ENCODE peak calls at places on chromosomes 2 and 18, in six cellular contexts. R, L, Y, J, T and N are unnamed samples.

GRCh38 chr2:240556553-240557100 is 1.2 kb downstream of the ANKMY1 start:
- DNase-seq in R (peak), L (peak), Y (peak), J (peak), T (peak), N (peak)

GRCh38 chr2:149160701-149161217 is 122.3 kb downstream of the LYPD6B start:
- DNase-seq in R (no peak), L (no peak), Y (peak), J (peak), T (no peak), N (no peak)

GRCh38 chr2:221488134-221488807 is 83.8 kb downstream of the EPHA4 start:
- DNase-seq in R (no peak), L (no peak), Y (no peak), J (no peak), T (no peak), N (no peak)

GRCh38 chr2:73821227-73821626 is 7.5 kb upstream of the STAMBP start:
- DNase-seq in R (no peak), L (no peak), Y (no peak), J (no peak), T (no peak), N (no peak)

GRCh38 chr2:122391726-122392125 is 636.3 kb downstream of the TSN start:
- DNase-seq in R (no peak), L (no peak), Y (no peak), J (no peak), T (no peak), N (no peak)

GRCh38 chr2:213934560-213934959 is 476.3 kb upstream of the VWC2L start:
- DNase-seq in R (no peak), L (no peak), Y (no peak), J (no peak), T (peak), N (peak)

GRCh38 chr2:38722271-38723115 is 28.7 kb downstream of the SRSF7 start:
- DNase-seq in R (no peak), L (no peak), Y (no peak), J (no peak), T (no peak), N (no peak)

GRCh38 chr2:26745609-26746327 is 18.3 kb upstream of the SLC35F6 start:
- DNase-seq in R (peak), L (peak), Y (peak), J (peak), T (peak), N (peak)

GRCh38 chr18:43789234-43790000 is 512.1 kb upstream of the SYT4 start:
- DNase-seq in R (no peak), L (no peak), Y (no peak), J (no peak), T (peak), N (no peak)

GRCh38 chr2:125959047-125959446 is 696.9 kb upstream of the GYPC start:
- DNase-seq in R (no peak), L (no peak), Y (no peak), J (no peak), T (no peak), N (no peak)

GRCh38 chr2:44928660-44929471 is 12.6 kb upstream of the SIX3 start:
- DNase-seq in R (no peak), L (no peak), Y (no peak), J (no peak), T (no peak), N (no peak)

GRCh38 chr18:75167759-75168211 is 41.2 kb downstream of the PTGR3 start:
- DNase-seq in R (no peak), L (peak), Y (peak), J (no peak), T (no peak), N (no peak)

GRCh38 chr18:35289293-35290069 is 548 bp downstream of the ZSCAN30 start:
- DNase-seq in R (peak), L (no peak), Y (no peak), J (peak), T (no peak), N (peak)

GRCh38 chr2:117855886-117856285 is 41.4 kb downstream of the DDX18 start:
- DNase-seq in R (no peak), L (no peak), Y (no peak), J (no peak), T (no peak), N (no peak)

GRCh38 chr2:15673919-15674636 is 82.4 kb downstream of the DDX1 start:
- DNase-seq in R (no peak), L (no peak), Y (no peak), J (no peak), T (peak), N (peak)

GRCh38 chr18:12336887-12337286 is 28.8 kb downstream of the TUBB6 start:
- DNase-seq in R (no peak), L (no peak), Y (no peak), J (no peak), T (peak), N (peak)

GRCh38 chr2:216283038-216283900 is 89.0 kb downstream of the MARCHF4 start:
- DNase-seq in R (no peak), L (no peak), Y (no peak), J (no peak), T (no peak), N (no peak)

GRCh38 chr2:136117391-136117841 is 533 bp downstream of the CXCR4 start:
- DNase-seq in R (peak), L (peak), Y (peak), J (no peak), T (peak), N (no peak)

GRCh38 chr2:112168422-112169124 is 30.4 kb downstream of the FBLN7 start:
- DNase-seq in R (no peak), L (no peak), Y (no peak), J (no peak), T (no peak), N (no peak)

GRCh38 chr2:188042412-188042811 is 249.3 kb upstream of the GULP1 start:
- DNase-seq in R (no peak), L (no peak), Y (no peak), J (no peak), T (peak), N (no peak)

GRCh38 chr2:55490554-55490953 is 29.0 kb upstream of the CFAP36 start:
- DNase-seq in R (no peak), L (peak), Y (no peak), J (no peak), T (peak), N (peak)

GRCh38 chr18:57803119-57803969 is at the start of gene ATP8B1:
- DNase-seq in R (no peak), L (peak), Y (no peak), J (no peak), T (no peak), N (peak)

GRCh38 chr18:79528846-79529245 is 133.1 kb downstream of the NFATC1 start:
- DNase-seq in R (peak), L (peak), Y (peak), J (peak), T (peak), N (peak)

GRCh38 chr2:229118947-229119346 is 152.1 kb downstream of the PID1 start:
- DNase-seq in R (no peak), L (no peak), Y (no peak), J (no peak), T (no peak), N (no peak)

GRCh38 chr2:38765551-38765950 is 12.5 kb upstream of the GEMIN6 start:
- DNase-seq in R (no peak), L (no peak), Y (no peak), J (no peak), T (no peak), N (no peak)

GRCh38 chr2:40178971-40179370 is 272.9 kb downstream of the SLC8A1 start:
- DNase-seq in R (no peak), L (no peak), Y (no peak), J (no peak), T (no peak), N (no peak)

GRCh38 chr2:200966770-200967169 is 3.3 kb upstream of the ORC2 start:
- DNase-seq in R (no peak), L (no peak), Y (no peak), J (no peak), T (peak), N (peak)

GRCh38 chr2:176827269-176827668 is 385.3 kb upstream of the HNRNPA3 start:
- DNase-seq in R (no peak), L (no peak), Y (no peak), J (no peak), T (no peak), N (no peak)

GRCh38 chr2:128385365-128385764 is 66.7 kb upstream of the HS6ST1 start:
- DNase-seq in R (no peak), L (no peak), Y (no peak), J (no peak), T (no peak), N (no peak)

GRCh38 chr2:237280235-237280634 is 133.7 kb downstream of the COL6A3 start:
- DNase-seq in R (no peak), L (no peak), Y (no peak), J (no peak), T (peak), N (no peak)

GRCh38 chr2:179336782-179337534 is 72.3 kb upstream of the SESTD1 start:
- DNase-seq in R (no peak), L (no peak), Y (no peak), J (no peak), T (no peak), N (no peak)

GRCh38 chr2:156581280-156581679 is 145.1 kb downstream of the GPD2 start:
- DNase-seq in R (no peak), L (no peak), Y (no peak), J (no peak), T (no peak), N (no peak)

DNA sequence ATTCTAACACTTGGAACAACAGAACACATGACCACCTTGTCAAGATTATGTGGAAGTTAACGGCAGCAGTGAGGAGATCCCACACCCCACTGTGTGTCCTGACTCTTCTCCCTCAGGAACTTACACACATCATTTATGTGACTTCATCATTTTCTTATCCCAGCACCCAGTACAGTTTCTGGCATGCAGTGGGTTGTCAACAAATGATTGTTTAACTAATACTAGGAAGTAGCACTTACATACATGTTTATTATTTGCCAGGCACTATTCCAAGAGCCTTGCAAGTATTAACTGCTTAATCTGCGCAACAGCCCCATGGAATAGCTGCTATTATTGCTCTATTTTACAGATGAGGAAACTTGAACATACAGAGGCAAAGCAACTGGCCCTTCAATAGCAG is 391.5 kb downstream of the TXNL1 start:
- DNase-seq in R (no peak), L (no peak), Y (no peak), J (no peak), T (no peak), N (no peak)
- H3K27ac ChIP-seq in R (no peak), L (no peak), Y (no peak), J (no peak), T (no peak), N (no peak)

GRCh38 chr2:123840016-123840415 is 185.1 kb upstream of the CNTNAP5 start:
- DNase-seq in R (no peak), L (no peak), Y (no peak), J (no peak), T (no peak), N (no peak)

GRCh38 chr2:123839326-123839725 is 185.8 kb upstream of the CNTNAP5 start:
- DNase-seq in R (no peak), L (no peak), Y (no peak), J (no peak), T (no peak), N (no peak)

DNA sequence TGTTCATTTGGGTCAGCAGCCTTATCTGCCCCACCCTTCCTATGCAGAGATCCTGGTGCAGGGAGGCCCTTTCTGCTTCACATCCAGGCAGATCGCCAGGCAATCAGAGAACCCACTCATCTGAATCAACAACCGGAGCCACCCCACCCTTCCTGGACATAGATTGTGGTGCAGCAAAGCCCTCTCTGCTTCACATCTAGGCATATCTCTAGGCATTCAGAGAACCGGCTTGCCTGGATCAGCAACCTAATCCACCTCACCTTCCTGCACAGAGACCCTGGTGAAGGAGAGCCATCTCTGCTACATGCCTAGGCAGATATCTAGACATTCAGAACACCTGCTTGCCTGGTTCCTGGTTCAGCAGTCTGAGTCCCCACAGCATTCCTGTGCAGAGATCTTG is 184.5 kb upstream of the CNTNAP5 start:
- DNase-seq in R (no peak), L (no peak), Y (no peak), J (no peak), T (no peak), N (no peak)
- H3K27ac ChIP-seq in R (no peak), L (no peak), Y (no peak), J (no peak), T (no peak), N (no peak)

GRCh38 chr2:65070172-65070830 is 14.1 kb downstream of the CEP68 start:
- DNase-seq in R (no peak), L (no peak), Y (no peak), J (no peak), T (no peak), N (peak)

GRCh38 chr2:65071499-65072180 is 15.4 kb downstream of the CEP68 start:
- DNase-seq in R (no peak), L (no peak), Y (no peak), J (peak), T (peak), N (no peak)

GRCh38 chr2:65067806-65068553 is 11.8 kb downstream of the CEP68 start:
- DNase-seq in R (no peak), L (no peak), Y (no peak), J (no peak), T (no peak), N (no peak)

GRCh38 chr2:65070856-65071255 is 14.6 kb downstream of the CEP68 start:
- DNase-seq in R (no peak), L (no peak), Y (no peak), J (no peak), T (no peak), N (no peak)

GRCh38 chr2:65069425-65069824 is 13.2 kb downstream of the CEP68 start:
- DNase-seq in R (no peak), L (no peak), Y (no peak), J (no peak), T (no peak), N (no peak)
- H3K27ac ChIP-seq in R (no peak), L (no peak), Y (no peak), J (peak), T (no peak), N (peak)

GRCh38 chr2:36371963-36372391 is 16.4 kb downstream of the CRIM1 start:
- DNase-seq in R (no peak), L (no peak), Y (no peak), J (no peak), T (no peak), N (peak)
- H3K27ac ChIP-seq in R (no peak), L (no peak), Y (no peak), J (peak), T (peak), N (no peak)

GRCh38 chr2:206088248-206088647 is 2.3 kb upstream of the INO80D start:
- DNase-seq in R (no peak), L (no peak), Y (no peak), J (no peak), T (no peak), N (no peak)

GRCh38 chr2:206086683-206087350 is 843 bp upstream of the INO80D start:
- DNase-seq in R (no peak), L (no peak), Y (no peak), J (no peak), T (no peak), N (peak)

GRCh38 chr2:206096876-206097275 is 10.9 kb upstream of the INO80D start:
- DNase-seq in R (no peak), L (no peak), Y (no peak), J (no peak), T (no peak), N (no peak)

GRCh38 chr2:206095925-206096324 is 10.0 kb upstream of the INO80D start:
- DNase-seq in R (no peak), L (no peak), Y (no peak), J (no peak), T (no peak), N (no peak)

DNA sequence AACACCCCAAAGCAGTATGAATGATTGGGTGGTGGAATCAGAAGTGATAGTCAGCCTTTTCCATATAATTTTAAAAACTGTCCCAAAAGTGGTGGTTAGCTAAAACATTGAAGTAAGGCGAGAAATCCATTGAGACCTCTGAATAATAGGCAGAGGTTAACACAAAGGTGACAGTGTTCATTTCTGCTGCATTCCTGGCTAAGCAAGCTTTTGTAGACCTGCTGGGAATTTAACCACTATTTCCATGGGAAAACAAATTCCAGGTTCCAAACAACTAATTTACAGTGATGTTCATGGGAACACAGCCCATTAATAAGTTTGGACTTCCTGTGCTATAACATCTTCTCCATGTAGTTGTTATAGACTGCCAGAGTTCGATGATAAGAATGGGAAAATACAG is 6.3 kb upstream of the INO80D start:
- DNase-seq in R (no peak), L (no peak), Y (no peak), J (no peak), T (no peak), N (no peak)
- H3K27ac ChIP-seq in R (no peak), L (no peak), Y (no peak), J (no peak), T (no peak), N (no peak)

GRCh38 chr18:77071711-77072292 is 60.8 kb downstream of the MBP start:
- DNase-seq in R (peak), L (peak), Y (no peak), J (no peak), T (peak), N (no peak)

GRCh38 chr18:77073336-77074093 is 59.1 kb downstream of the MBP start:
- DNase-seq in R (no peak), L (no peak), Y (no peak), J (no peak), T (no peak), N (no peak)

GRCh38 chr18:77072566-77072965 is 60.0 kb downstream of the MBP start:
- DNase-seq in R (no peak), L (no peak), Y (no peak), J (no peak), T (no peak), N (no peak)

GRCh38 chr18:77076111-77076510 is 56.5 kb downstream of the MBP start:
- DNase-seq in R (no peak), L (no peak), Y (no peak), J (no peak), T (no peak), N (no peak)

GRCh38 chr18:77074431-77074830 is 58.2 kb downstream of the MBP start:
- DNase-seq in R (no peak), L (no peak), Y (no peak), J (no peak), T (no peak), N (no peak)
- H3K27ac ChIP-seq in R (peak), L (no peak), Y (peak), J (no peak), T (peak), N (no peak)